ENCODE peak calls at places on chromosomes 3 and 15, in five cellular contexts. Z is GM12878, Q is IMR-90, M is K562, A is SK-N-SH. O is an unnamed sample.
A peak's percentile ranks its signal among the peaks of the same experiment; 100 is the strongest.

GRCh38 chr3:134312873-134313838 is 61.1 kb downstream of the AMOTL2 start:
- DNase-seq in M (peak; percentile 60), Z (no peak), A (no peak), Q (peak; percentile 76), O (peak; percentile 73)

GRCh38 chr3:197227780-197228574 is 70.4 kb downstream of the DLG1 start:
- DNase-seq in A (no peak), M (no peak), Z (no peak), Q (no peak), O (no peak)

GRCh38 chr15:83843511-83843910 is 189.6 kb downstream of the ADAMTSL3 start:
- DNase-seq in A (no peak), Q (peak; percentile 81), M (no peak), Z (no peak), O (no peak)

GRCh38 chr3:29335438-29335837 is 54.6 kb downstream of the RBMS3 start:
- DNase-seq in Z (no peak), A (peak; percentile 10), Q (peak; percentile 98), M (no peak), O (peak; percentile 89)

GRCh38 chr15:90617668-90618097 is 88.0 kb downstream of the CRTC3 start:
- DNase-seq in Q (no peak), A (no peak), Z (no peak), M (no peak), O (no peak)

GRCh38 chr15:57866149-57866736 is 159.7 kb downstream of the POLR2M start:
- DNase-seq in Z (no peak), M (peak; percentile 48), Q (peak; percentile 15), A (peak; percentile 42), O (peak; percentile 53)

GRCh38 chr15:73633991-73634495 is 854 bp upstream of the NPTN start:
- DNase-seq in M (no peak), Q (peak; percentile 96), A (no peak), Z (no peak), O (peak; percentile 69)

GRCh38 chr3:28286595-28286994 is 45.2 kb downstream of the CMC1 start:
- DNase-seq in Q (peak; percentile 46), A (peak; percentile 26), Z (peak; percentile 8), M (peak; percentile 37), O (peak; percentile 15)

GRCh38 chr15:31499953-31500808 is 173.5 kb downstream of the KLF13 start:
- DNase-seq in Z (no peak), M (no peak), Q (no peak), A (peak; percentile 58), O (no peak)

GRCh38 chr15:98785796-98786581 is 137.7 kb downstream of the IGF1R start:
- DNase-seq in A (no peak), Q (no peak), Z (peak; percentile 23), M (no peak), O (peak; percentile 50)

DNA sequence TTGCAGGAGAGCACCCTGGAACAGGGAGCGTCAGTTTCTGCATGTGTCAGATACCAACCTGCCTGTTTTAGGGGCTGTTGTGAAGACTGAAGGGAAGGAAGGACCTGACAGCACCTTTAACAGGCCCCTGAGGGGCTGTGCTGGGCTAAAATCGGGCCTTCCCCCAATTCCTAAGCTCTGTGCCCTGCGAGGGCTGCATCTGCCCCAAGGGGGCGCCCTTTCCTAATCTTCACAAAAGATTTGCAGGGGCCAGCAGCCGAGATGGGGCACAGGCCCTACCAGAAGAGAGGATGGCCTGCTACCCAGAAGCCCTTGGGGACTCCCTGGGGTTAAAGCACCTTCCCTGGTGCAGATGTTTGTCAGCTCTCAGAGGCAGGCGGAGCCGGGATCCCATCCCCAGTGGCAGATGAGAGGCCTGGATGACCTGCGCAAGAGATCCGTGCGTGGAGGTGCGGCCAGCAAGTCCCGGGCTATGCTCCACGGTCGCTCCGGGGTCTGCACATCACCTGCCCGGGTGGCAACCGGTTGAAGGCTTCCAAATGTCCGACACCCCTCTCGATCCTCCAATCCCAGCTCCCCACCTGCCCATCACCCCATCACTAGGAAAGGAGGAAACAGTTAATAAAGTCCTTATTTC is 53.6 kb downstream of the RHCG start:
- DNase-seq in Z (no peak), M (peak; percentile 79), Q (peak; percentile 8), A (peak; percentile 88), O (peak; percentile 88)
- TF ChIP-seq USF2 in Z (no peak), M (no peak), Q (no peak), A (no peak), O (no peak)

DNA sequence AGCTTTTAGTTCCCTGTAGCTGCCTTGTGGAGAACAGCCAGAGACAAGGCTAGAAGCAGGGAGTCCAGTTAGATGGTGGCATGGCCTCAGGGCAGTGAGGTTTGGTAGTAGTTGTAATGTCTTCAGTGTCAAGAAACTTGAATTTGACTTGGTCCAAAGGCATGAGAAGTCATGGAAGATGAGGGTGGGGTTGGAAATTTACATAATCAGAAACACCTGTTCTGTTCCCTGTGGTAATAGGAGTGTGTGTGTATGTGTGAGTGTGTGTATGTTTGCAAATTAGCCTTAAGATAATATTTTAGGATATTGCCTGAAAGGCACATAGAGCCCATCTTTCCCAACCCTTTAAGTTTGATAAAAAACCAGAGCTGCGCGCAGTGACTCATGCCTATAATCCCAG is 55.2 kb upstream of the GCNT3 start:
- DNase-seq in Q (no peak), Z (no peak), A (no peak), M (no peak), O (no peak)
- TF ChIP-seq RCOR1 in Q (no peak), Z (no peak), A (no peak), M (no peak), O (no peak)

GRCh38 chr15:65249641-65250040 is 37.0 kb downstream of the PARP16 start:
- DNase-seq in A (no peak), Z (peak; percentile 38), M (no peak), Q (peak; percentile 30), O (no peak)
- TF ChIP-seq USF2 in A (no peak), Z (no peak), M (no peak), Q (no peak), O (no peak)

DNA sequence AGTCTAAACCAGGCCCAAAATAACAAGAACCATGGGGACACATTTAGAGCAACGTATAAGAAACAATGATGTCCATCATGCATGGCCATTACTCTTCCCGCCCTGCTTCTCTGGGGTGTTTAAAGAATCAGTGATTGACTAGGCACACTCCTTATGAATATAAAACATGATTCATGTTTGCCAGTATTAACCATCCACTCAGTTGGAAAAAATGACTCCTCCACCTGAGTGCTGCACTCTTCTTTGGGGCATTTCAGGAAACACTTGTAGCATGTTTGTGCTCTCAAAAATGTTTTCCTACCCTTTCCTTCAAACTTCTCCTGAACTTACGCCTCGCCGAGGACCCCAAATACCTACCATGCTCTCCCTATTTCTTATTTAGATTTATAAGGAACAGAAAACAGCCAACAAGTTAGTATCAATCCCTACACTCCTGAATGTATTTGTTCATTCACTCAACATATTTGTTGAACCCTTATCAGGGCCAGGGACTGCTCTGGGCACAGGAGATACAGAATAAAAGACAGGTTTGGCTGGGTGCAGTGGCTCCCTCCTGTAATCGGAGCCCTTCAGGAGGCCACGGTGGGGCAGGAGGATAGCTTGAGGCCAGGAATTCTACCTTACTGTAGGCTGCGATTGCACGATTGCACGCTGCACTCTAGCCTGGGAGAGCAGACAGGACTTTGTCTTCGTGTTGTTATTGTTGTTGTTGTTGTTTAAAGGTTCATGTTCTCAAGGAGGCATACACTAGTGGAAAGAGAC is 137.0 kb downstream of the TMCO5A start:
- DNase-seq in Q (no peak), Z (no peak), A (no peak), M (no peak), O (no peak)
- TF ChIP-seq RCOR1 in Q (no peak), Z (no peak), A (no peak), M (no peak), O (no peak)

DNA sequence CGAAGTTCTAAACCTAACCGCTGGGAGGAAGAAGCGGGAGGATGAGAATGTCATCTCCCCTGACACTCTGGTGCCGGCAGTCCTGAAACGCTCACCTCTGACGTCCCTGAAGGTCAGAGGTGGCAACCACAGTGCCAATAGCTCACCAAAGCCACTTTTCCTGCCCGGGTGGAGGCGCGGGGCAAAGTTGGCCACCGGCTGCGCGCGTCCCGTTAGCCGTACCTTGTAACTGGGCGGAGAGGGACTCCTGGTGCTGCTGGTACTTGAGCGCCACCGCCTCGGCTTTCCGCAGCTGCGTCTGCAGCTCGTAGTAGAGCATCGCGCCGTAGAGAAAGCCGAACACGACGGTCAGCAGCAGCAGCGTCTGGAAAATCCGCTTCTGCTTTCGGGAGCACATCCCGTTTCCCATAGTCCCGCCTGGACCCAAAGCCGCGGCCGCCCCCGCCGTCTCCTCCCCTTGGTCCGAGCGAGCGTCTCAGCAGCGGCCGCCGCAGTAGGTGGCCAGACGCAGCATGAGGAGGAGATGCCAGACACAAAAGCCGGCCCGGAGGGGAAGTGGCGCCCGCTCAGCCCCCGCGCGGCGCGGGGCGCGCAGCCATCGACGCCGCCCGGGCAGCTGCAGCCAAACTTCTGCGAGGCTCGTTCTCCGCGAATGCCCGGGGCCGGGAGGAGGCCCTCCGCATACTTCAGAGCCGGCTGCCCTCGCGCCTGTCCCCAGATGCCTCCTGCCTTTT is 680 bp downstream of the GOLIM4 start:
- DNase-seq in Z (peak; percentile 30), Q (peak; percentile 69), A (peak; percentile 61), M (peak; percentile 55), O (peak; percentile 71)
- TF ChIP-seq USF2 in Z (no peak), Q (no peak), A (no peak), M (no peak), O (no peak)

GRCh38 chr15:24394303-24394702 is 281.3 kb upstream of the NPAP1 start:
- DNase-seq in A (no peak), Z (no peak), M (no peak), Q (no peak), O (no peak)
- TF ChIP-seq RCOR1 in A (no peak), Z (no peak), M (no peak), Q (no peak), O (no peak)